ENCODE peak calls at places on chromosome 20, in nine cellular contexts. D, T, Q, B, W, H, V, L and E are unnamed samples.

GRCh38 chr20:61621381-61621780 is 369.3 kb downstream of the CDH4 start:
- DNase-seq in D (no peak), H (no peak), B (no peak), L (no peak), T (no peak), W (no peak), Q (no peak), V (no peak), E (no peak)

GRCh38 chr20:35320396-35321126 is 28.3 kb upstream of the FAM83C start:
- DNase-seq in D (peak), L (no peak), H (no peak), T (no peak), W (no peak), Q (no peak), B (peak), V (no peak), E (no peak)

GRCh38 chr20:60137657-60138245 is 179.5 kb downstream of the CDH26 start:
- DNase-seq in D (peak), W (peak), V (peak), B (peak), T (no peak), H (no peak), L (no peak), Q (no peak), E (no peak)

GRCh38 chr20:11195169-11195568 is 521.4 kb upstream of the JAG1 start:
- DNase-seq in Q (peak), H (no peak), L (no peak), D (no peak), T (no peak), B (no peak), W (no peak), V (no peak), E (no peak)

GRCh38 chr20:373171-373890 is 7.2 kb upstream of the TRIB3 start:
- DNase-seq in D (peak), V (no peak), L (peak), T (no peak), H (peak), W (no peak), Q (peak), B (peak), E (no peak)

GRCh38 chr20:19932170-19932667 is 84.9 kb upstream of the NAA20 start:
- DNase-seq in B (no peak), W (no peak), V (no peak), Q (peak), L (peak), H (no peak), T (no peak), D (peak), E (peak)

GRCh38 chr20:11373391-11373790 is 544.3 kb upstream of the BTBD3 start:
- DNase-seq in B (no peak), W (no peak), D (no peak), Q (no peak), H (no peak), L (no peak), T (no peak), V (no peak), E (no peak)

GRCh38 chr20:37519508-37520416 is 1.3 kb upstream of the NNAT start:
- DNase-seq in D (no peak), L (peak), H (no peak), V (no peak), T (no peak), Q (peak), B (no peak), W (peak), E (peak)

GRCh38 chr20:25053207-25054132 is 4.5 kb downstream of the ACSS1 start:
- DNase-seq in W (no peak), V (peak), H (peak), Q (peak), D (peak), L (peak), B (no peak), T (no peak), E (peak)

GRCh38 chr20:51631011-51631950 is 88.8 kb upstream of the NFATC2 start:
- DNase-seq in T (no peak), Q (peak), V (peak), L (peak), H (no peak), B (peak), D (peak), W (no peak), E (peak)

GRCh38 chr20:53865905-53866786 is 204.2 kb downstream of the BCAS1 start:
- DNase-seq in W (no peak), Q (peak), T (no peak), D (peak), H (no peak), B (peak), L (peak), V (no peak), E (peak)

GRCh38 chr20:41149679-41150131 is 12.4 kb downstream of the PLCG1 start:
- DNase-seq in H (no peak), B (peak), Q (no peak), W (no peak), D (peak), T (no peak), L (peak), V (peak), E (no peak)

GRCh38 chr20:8796088-8796665 is 272.7 kb upstream of the PLCB4 start:
- DNase-seq in V (no peak), H (no peak), T (no peak), D (peak), B (no peak), W (no peak), L (peak), Q (no peak), E (no peak)

GRCh38 chr20:12371955-12372354 is 454.3 kb downstream of the BTBD3 start:
- DNase-seq in W (no peak), V (no peak), L (no peak), B (no peak), D (no peak), Q (no peak), T (no peak), H (no peak), E (no peak)

GRCh38 chr20:18984238-18985200 is 170.9 kb downstream of the SCP2D1 start:
- DNase-seq in V (no peak), Q (no peak), H (no peak), B (no peak), L (no peak), D (no peak), W (no peak), T (no peak), E (no peak)

GRCh38 chr20:57387945-57388351 is 3.2 kb upstream of the RBM38 start:
- DNase-seq in L (no peak), B (no peak), Q (peak), V (peak), T (peak), D (no peak), H (peak), W (no peak), E (peak)

GRCh38 chr20:49823152-49823847 is 10.7 kb downstream of the SLC9A8 start:
- DNase-seq in T (peak), D (no peak), B (no peak), W (no peak), H (no peak), L (no peak), V (no peak), Q (no peak), E (no peak)

GRCh38 chr20:56347628-56348305 is 11.0 kb upstream of the FAM210B start:
- DNase-seq in T (no peak), D (no peak), L (no peak), H (no peak), Q (no peak), V (no peak), B (no peak), W (no peak), E (no peak)

GRCh38 chr20:35368616-35369423 is 43.0 kb downstream of the UQCC1 start:
- DNase-seq in Q (no peak), V (no peak), B (no peak), W (no peak), L (no peak), H (no peak), D (no peak), T (no peak), E (no peak)

GRCh38 chr20:51542894-51543788 is 622 bp upstream of the NFATC2 start:
- DNase-seq in W (no peak), Q (no peak), V (no peak), B (no peak), T (peak), D (no peak), L (no peak), H (peak), E (no peak)

GRCh38 chr20:48791666-48792071 is 36.1 kb downstream of the PREX1 start:
- DNase-seq in D (peak), Q (no peak), H (peak), W (no peak), T (peak), V (no peak), L (peak), B (no peak), E (no peak)

GRCh38 chr20:61189534-61189933 is 62.5 kb upstream of the CDH4 start:
- DNase-seq in L (no peak), H (no peak), W (no peak), V (no peak), T (no peak), B (no peak), Q (no peak), D (no peak), E (no peak)

GRCh38 chr20:24999568-24999967 is 7.0 kb upstream of the APMAP start:
- DNase-seq in V (no peak), W (no peak), L (no peak), D (no peak), B (no peak), H (no peak), Q (peak), T (peak), E (peak)

GRCh38 chr20:19688031-19688806 is 69.8 kb upstream of the RIN2 start:
- DNase-seq in V (peak), H (no peak), W (peak), T (peak), B (peak), Q (peak), D (peak), L (peak), E (peak)

GRCh38 chr20:64210661-64211369 is 44.7 kb upstream of the PCMTD2 start:
- DNase-seq in Q (no peak), W (no peak), D (no peak), L (no peak), V (no peak), H (no peak), T (no peak), B (no peak), E (no peak)

GRCh38 chr20:64214952-64215351 is 40.6 kb upstream of the PCMTD2 start:
- DNase-seq in W (no peak), Q (no peak), B (no peak), V (no peak), T (no peak), D (no peak), L (no peak), H (no peak), E (no peak)

GRCh38 chr20:64212750-64213149 is 42.8 kb upstream of the PCMTD2 start:
- DNase-seq in H (no peak), B (no peak), W (no peak), L (no peak), V (no peak), D (peak), T (peak), Q (peak), E (peak)

GRCh38 chr20:64214113-64214512 is 41.4 kb upstream of the PCMTD2 start:
- DNase-seq in H (no peak), L (no peak), D (no peak), Q (no peak), V (no peak), B (no peak), W (no peak), T (no peak), E (no peak)

DNA sequence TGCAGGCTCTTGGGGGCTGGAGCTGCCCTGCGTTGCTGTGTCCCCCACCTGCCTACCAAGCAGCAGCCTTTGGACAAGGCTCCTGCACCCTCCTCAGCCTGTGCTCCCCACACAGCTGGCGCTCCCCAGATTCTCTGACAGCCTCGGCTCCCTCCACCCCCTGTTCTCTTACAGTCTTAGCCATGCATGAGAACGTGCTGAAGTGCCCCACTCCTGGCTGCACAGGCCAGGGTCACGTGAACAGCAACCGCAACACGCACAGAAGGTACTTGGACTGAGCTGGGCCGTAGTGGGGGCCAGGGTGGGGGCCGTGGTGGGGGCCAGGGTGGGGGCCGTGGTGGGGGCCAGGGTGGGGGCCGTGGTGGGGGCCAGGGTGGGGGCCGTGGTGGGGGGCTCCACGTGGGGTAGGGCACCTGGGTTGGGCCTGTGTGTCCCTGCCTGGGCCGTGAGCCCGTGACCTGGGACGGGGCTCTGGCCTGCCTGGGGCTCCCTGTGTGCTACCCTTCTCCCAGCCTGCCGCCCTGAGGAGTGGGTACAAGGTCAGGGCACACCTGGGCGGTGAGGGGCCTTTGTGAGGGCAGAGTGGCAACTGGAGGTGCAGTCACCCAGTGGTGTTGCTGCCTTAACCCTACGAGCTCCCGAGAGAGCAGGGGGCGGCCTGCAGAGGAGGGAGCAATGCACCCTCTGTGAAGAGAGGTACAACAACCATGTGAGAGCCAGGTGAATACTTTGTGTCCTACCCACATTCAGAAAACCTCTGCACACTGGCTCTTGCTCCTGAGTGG is 43.5 kb upstream of the PCMTD2 start:
- DNase-seq in L (no peak), H (no peak), B (no peak), V (no peak), Q (peak), T (no peak), D (no peak), W (no peak), E (no peak)
- TF ChIP-seq POLR2A in L (no peak), H (no peak), B (no peak), V (no peak), Q (no peak), T (no peak), D (no peak), W (no peak), E (no peak)

DNA sequence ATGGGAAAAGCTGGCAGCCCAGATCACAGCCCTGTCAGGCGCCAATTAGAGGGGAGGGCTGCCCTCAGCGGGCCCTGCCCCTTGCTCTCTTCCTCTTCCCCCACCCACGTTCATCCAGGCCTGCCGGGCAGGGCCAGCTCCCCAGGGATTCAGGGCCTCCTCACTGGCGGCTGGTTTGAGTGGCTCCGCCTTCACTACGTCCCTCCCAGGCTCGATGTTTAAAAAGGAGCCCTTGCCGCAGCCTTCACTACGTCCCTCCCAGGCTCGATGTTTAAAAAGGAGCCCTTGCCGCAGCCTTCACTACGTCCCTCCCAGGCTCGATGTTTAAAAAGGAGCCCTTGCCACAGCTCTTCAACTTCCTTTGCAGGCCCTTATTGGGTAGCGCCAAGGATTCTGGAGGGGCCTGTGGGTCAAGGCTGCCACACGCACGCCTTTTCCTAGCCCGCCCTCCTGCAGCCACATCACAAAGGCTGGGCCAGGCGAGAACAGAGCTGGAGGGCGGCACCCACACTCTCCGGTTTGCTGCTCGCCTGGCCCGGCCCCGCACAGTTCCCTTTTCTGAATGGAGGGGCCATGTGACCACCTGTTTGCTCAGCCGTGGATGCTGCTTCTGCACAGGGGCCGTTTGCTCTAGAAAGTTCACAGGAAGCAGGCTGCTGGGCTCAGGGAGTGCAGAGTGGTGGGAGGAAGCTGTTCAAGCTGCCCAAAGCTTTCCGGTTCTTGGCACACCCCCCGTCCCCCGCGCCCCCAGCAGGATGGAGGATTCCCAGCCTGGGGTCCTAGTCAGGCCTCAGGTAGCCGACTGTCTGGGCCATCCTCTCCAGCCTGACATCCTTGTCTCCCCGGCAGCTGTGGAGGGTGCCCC is 1.6 kb downstream of the SLC17A9 start:
- DNase-seq in Q (peak), T (peak), L (peak), W (peak), D (peak), H (peak), V (peak), B (no peak), E (peak)
- H3K4me3 ChIP-seq in Q (peak), T (peak), L (no peak), W (peak), D (no peak), H (peak), V (peak), B (no peak), E (peak)

GRCh38 chr20:23226612-23227265 is 123.9 kb upstream of the NXT1 start:
- DNase-seq in V (no peak), T (peak), L (peak), H (no peak), B (no peak), W (peak), Q (no peak), D (peak), E (no peak)

GRCh38 chr20:23227976-23228375 is 122.6 kb upstream of the NXT1 start:
- DNase-seq in D (no peak), V (no peak), B (no peak), Q (no peak), T (no peak), L (no peak), W (no peak), H (no peak), E (no peak)

GRCh38 chr20:23225407-23226060 is 125.1 kb upstream of the NXT1 start:
- DNase-seq in T (peak), B (peak), L (no peak), D (peak), Q (peak), W (no peak), H (no peak), V (peak), E (peak)

GRCh38 chr20:23228912-23229311 is 121.7 kb upstream of the NXT1 start:
- DNase-seq in D (peak), Q (no peak), V (no peak), B (no peak), H (no peak), T (no peak), L (peak), W (peak), E (no peak)

GRCh38 chr20:23227274-23227673 is 123.3 kb upstream of the NXT1 start:
- DNase-seq in L (no peak), W (peak), Q (no peak), V (no peak), D (no peak), B (no peak), H (no peak), T (peak), E (no peak)
- TF ChIP-seq POLR2A in L (no peak), W (no peak), Q (no peak), V (no peak), D (no peak), B (no peak), H (no peak), T (no peak), E (no peak)

DNA sequence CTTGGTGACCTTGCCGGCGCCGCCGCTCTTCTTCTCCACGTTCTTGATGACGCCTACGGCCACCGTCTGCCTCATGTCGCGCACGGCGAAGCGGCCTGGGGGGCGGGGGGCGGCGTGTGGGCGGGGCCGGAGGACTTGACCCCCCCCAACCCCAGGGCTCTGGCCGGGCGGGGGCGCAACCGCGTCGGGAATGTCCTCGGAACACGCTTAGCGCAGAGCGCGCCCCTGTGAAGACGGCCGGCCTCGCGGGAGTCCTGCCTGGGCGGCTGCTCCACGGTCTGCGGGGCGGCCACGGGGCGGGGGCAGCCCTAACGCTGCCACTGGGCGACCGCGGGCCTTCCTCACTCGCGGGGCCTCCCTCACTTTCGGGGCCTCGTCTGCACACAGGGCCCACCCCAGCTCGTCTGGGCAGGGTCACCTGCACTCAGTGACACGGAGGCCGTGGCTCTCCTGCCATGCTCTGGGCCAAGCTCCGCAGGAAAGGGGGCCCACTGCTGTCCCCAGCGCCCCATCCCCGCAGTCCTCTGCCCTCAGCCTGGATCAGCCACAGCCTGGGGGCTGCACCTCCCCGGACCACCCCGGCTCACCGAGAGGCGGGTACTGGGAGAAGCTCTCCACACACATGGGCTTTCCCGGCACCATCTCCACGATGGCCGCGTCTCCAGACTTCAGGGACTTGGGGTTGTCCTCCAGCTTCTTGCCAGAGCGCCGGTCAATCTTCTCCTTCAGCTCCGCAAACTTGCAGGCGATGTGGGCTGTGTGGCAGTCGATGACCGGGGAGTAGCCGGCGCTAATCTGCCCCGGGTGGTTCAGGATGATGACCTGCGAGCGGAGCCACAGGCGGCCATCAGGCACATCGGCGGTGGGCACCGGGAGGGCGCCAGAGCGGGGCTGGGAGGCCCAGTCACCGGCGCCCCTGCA is 10.3 kb downstream of the EEF1A2 start:
- DNase-seq in V (no peak), T (no peak), W (peak), B (no peak), Q (no peak), D (no peak), H (no peak), L (no peak), E (no peak)
- H3K4me3 ChIP-seq in V (no peak), T (no peak), W (peak), B (no peak), Q (no peak), D (no peak), H (no peak), L (no peak), E (no peak)

GRCh38 chr20:58890454-58891075 is 38.0 kb downstream of the GNAS start:
- DNase-seq in Q (peak), V (peak), B (peak), D (peak), H (peak), L (peak), T (peak), W (peak), E (peak)
- TF ChIP-seq POLR2A in Q (peak), V (no peak), B (peak), D (peak), H (no peak), L (peak), T (no peak), W (no peak), E (no peak)